ENCODE peak calls at places on chromosomes 16 and 17, in seven cellular contexts. C is fibroblast of lung, E is neuronal stem cell, X is IMR-90, D is DND-41, T is mesendoderm, H is neural progenitor cell. U is an unnamed sample.

GRCh38 chr16:74999208-74999682 is 421 bp downstream of the ZNRF1 start:
- DNase-seq in C (no peak), E (peak), X (no peak), D (peak), T (peak), H (no peak), U (no peak)

GRCh38 chr17:77817953-77818352 is 140.6 kb upstream of the TNRC6C start:
- DNase-seq in C (no peak), E (no peak), X (no peak), D (no peak), T (no peak), H (peak), U (no peak)

GRCh38 chr17:43734376-43734775 is 24.2 kb downstream of the SOST start:
- DNase-seq in C (peak), E (no peak), X (peak), D (no peak), T (no peak), H (no peak), U (no peak)

GRCh38 chr16:85759631-85760419 is 8.9 kb upstream of the C16orf74 start:
- DNase-seq in C (no peak), E (no peak), X (no peak), D (peak), T (no peak), H (no peak), U (no peak)

GRCh38 chr17:42153919-42154491 is 784 bp downstream of the RAB5C start:
- DNase-seq in C (peak), E (no peak), X (peak), D (peak), T (peak), H (peak), U (no peak)

GRCh38 chr17:6303664-6304063 is 131.3 kb downstream of the AIPL1 start:
- DNase-seq in C (peak), E (peak), X (no peak), D (peak), T (peak), H (peak), U (peak)

GRCh38 chr17:6587310-6587709 is 31.0 kb upstream of the PITPNM3 start:
- DNase-seq in C (no peak), E (no peak), X (no peak), D (no peak), T (no peak), H (no peak), U (no peak)

GRCh38 chr16:13471036-13471435 is 448.9 kb upstream of the ERCC4 start:
- DNase-seq in C (no peak), E (peak), X (no peak), D (peak), T (peak), H (peak), U (peak)

GRCh38 chr16:3171855-3172593 is 16.0 kb upstream of the OR1F1 start:
- DNase-seq in C (no peak), E (no peak), X (peak), D (no peak), T (peak), H (peak), U (no peak)

GRCh38 chr17:6474376-6474775 is 30.1 kb downstream of the PIMREG start:
- DNase-seq in C (no peak), E (no peak), X (no peak), D (no peak), T (no peak), H (no peak), U (no peak)

GRCh38 chr16:67762385-67762784 is 43.3 kb upstream of the GFOD2 start:
- DNase-seq in C (no peak), E (no peak), X (no peak), D (no peak), T (no peak), H (no peak), U (no peak)

GRCh38 chr16:30535106-30535776 is 583 bp upstream of the ZNF747 start:
- DNase-seq in C (peak), E (peak), X (no peak), D (peak), T (peak), H (peak), U (no peak)

GRCh38 chr16:24540575-24541240 is 1.3 kb downstream of the RBBP6 start:
- DNase-seq in C (no peak), E (no peak), X (peak), D (peak), T (peak), H (peak), U (no peak)

GRCh38 chr16:85209526-85210121 is 97.4 kb upstream of the CIBAR2 start:
- DNase-seq in C (no peak), E (no peak), X (no peak), D (no peak), T (no peak), H (no peak), U (no peak)

GRCh38 chr17:28182559-28182958 is 136.4 kb upstream of the TMEM97 start:
- DNase-seq in C (no peak), E (no peak), X (no peak), D (no peak), T (no peak), H (no peak), U (no peak)

GRCh38 chr17:45961206-45961605 is 37.8 kb upstream of the STH start:
- DNase-seq in C (no peak), E (no peak), X (no peak), D (no peak), T (no peak), H (no peak), U (no peak)

GRCh38 chr17:43713494-43714162 is 45.0 kb downstream of the SOST start:
- DNase-seq in C (no peak), E (no peak), X (no peak), D (no peak), T (peak), H (peak), U (no peak)

GRCh38 chr16:22007509-22008214 is at the start of gene MOSMO:
- DNase-seq in C (peak), E (peak), X (peak), D (peak), T (peak), H (peak), U (peak)

GRCh38 chr16:68388124-68388523 is 60.2 kb downstream of the SMPD3 start:
- DNase-seq in C (no peak), E (no peak), X (no peak), D (no peak), T (no peak), H (no peak), U (no peak)

DNA sequence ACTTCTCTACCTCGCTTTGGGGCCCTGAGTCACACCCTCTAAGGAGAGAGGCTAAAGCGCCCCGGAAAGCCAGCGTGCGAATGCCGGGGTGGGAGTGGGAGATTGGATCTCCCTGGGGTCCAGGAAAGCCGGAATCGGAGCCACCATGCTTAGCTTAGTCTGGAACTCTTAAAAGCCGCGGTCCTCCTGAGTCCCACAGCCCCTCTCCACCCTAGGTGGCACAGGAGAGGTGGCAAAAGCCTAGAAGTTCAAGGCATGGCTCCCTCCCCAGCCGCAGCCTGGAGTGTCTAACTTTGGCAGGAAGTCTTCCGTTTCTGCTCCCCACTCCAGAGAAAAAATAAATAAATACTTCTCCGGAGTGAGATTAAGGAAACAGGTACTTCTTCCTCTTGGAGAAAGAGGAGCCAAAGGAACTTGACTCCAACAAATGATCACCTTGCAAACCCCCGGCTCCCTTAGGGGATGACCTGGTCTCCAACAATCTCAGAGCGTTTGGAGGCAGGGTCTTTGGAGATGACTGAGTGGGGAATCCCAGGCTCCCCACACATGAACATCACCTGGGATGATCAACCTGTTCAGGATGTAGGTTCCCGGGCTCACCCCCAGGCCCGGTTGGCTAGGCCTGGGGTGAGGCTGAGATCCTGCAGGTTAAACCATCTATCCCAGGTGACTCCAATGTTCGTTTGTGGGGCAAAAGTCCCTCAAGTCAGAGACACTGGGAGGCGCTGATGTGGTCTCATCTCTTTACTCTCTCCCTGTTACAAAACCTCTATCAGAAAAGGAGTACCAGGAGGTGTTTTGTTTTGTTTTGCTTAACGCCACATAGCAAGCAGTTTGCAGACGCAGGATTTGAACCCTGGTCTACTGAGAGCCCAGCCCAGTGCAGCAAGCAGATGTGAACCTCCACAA is 2.9 kb downstream of the CIITA start:
- DNase-seq in C (no peak), E (no peak), X (no peak), D (no peak), T (no peak), H (no peak), U (no peak)
- H3K4me2 ChIP-seq in C (peak), E (no peak), X (no peak), D (no peak), T (no peak), H (peak), U (peak)

GRCh38 chr16:20884240-20884556 is 16.0 kb downstream of the DCUN1D3 start:
- DNase-seq in C (peak), E (no peak), X (peak), D (peak), T (no peak), H (no peak), U (no peak)
- H3K4me2 ChIP-seq in C (no peak), E (no peak), X (no peak), D (peak), T (no peak), H (no peak), U (no peak)

DNA sequence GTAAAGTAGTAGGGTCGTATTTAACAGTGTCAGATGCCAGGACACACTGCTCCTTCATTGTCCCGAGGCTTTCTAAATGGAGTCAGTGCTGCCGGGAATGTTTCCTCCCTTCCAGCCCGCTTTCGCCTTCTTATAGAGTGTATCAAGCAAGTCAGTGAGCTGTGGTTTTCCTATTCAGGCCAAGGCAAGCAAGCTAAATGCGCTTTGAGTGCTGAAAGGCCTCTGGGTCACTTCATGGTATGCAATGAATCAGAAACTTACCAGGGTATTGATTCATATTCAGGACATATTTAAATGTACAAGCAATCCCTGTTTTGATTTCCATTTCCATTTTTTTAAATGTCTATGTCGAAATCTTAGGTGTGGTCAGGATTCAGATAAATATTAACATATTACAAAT is 327.9 kb upstream of the SOX9 start:
- DNase-seq in C (peak), E (no peak), X (peak), D (no peak), T (no peak), H (peak), U (no peak)
- H3K4me2 ChIP-seq in C (no peak), E (no peak), X (no peak), D (no peak), T (no peak), H (no peak), U (no peak)

GRCh38 chr17:37834168-37834567 is 89.3 kb upstream of the HNF1B start:
- DNase-seq in C (no peak), E (no peak), X (no peak), D (no peak), T (no peak), H (no peak), U (no peak)

GRCh38 chr17:37833237-37833859 is 88.5 kb upstream of the HNF1B start:
- DNase-seq in C (no peak), E (no peak), X (no peak), D (no peak), T (no peak), H (no peak), U (no peak)

GRCh38 chr17:37838276-37838675 is 85.9 kb upstream of the TBC1D3K start:
- DNase-seq in C (no peak), E (no peak), X (no peak), D (no peak), T (no peak), H (no peak), U (no peak)

GRCh38 chr17:37839196-37839978 is 84.8 kb upstream of the TBC1D3K start:
- DNase-seq in C (no peak), E (no peak), X (no peak), D (no peak), T (no peak), H (no peak), U (no peak)

DNA sequence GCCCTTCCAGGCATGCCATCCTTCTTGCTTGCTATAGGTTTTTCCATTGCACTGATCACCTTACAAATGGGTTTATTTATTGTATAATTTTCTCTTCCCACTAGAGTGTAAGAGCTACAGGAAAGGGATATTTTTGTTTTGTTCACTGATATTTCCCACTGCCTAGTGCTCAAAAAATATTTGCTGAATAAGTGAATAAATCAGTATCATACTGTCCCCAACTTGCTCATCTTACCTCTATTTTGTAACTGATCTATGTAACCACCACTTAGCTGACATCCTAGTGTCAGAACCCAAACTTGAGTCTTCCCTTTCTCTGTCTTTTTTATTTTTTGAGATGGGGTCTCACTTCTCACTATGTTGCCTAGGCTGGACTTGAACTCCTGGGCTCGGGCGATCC is 87.6 kb upstream of the TBC1D3K start:
- DNase-seq in C (no peak), E (no peak), X (no peak), D (no peak), T (no peak), H (no peak), U (no peak)
- H3K4me2 ChIP-seq in C (no peak), E (no peak), X (no peak), D (no peak), T (no peak), H (no peak), U (no peak)

GRCh38 chr17:75088902-75089417 is 1.2 kb downstream of the SLC16A5 start:
- DNase-seq in C (no peak), E (no peak), X (no peak), D (no peak), T (peak), H (no peak), U (peak)

GRCh38 chr17:75087182-75087557 is 584 bp upstream of the SLC16A5 start:
- DNase-seq in C (no peak), E (no peak), X (no peak), D (no peak), T (no peak), H (no peak), U (no peak)

GRCh38 chr17:75087558-75088453 is at the start of gene SLC16A5:
- DNase-seq in C (peak), E (peak), X (peak), D (peak), T (peak), H (peak), U (peak)

GRCh38 chr17:75086496-75087181 is 1.1 kb upstream of the SLC16A5 start:
- DNase-seq in C (no peak), E (no peak), X (no peak), D (no peak), T (no peak), H (no peak), U (peak)

DNA sequence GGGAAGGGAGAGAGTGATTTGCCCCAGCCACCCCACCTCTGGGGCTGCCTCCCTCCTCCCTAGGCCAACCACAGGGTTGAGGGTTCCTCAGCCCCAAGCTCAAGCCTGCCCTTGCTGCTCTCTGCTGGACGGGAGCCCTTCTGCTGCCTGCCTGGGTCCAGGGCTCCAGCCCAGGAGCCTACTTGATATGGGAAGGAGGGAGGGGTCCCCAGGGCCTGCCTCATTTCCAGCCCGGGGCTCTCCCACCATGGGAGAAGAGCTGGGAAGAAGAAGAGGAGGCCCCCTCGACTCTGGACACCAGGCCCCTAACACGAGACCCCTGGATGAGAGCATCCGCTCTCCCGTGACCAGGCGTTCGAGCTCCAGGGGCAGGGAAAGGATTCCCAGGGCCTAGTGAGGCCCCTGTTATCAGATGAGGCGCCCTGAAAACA is 726 bp downstream of the SLC16A5 start:
- DNase-seq in C (no peak), E (no peak), X (no peak), D (no peak), T (no peak), H (peak), U (no peak)
- H3K4me2 ChIP-seq in C (peak), E (peak), X (peak), D (peak), T (peak), H (peak), U (peak)